ENCODE peak calls at places on chromosomes 16 and 17, in five cellular contexts. H is CD8-positive, alpha-beta T cell; I is thoracic aorta; M is dorsolateral prefrontal cortex; Z is lower leg skin. N is an unnamed sample.

GRCh38 chr16:67499159-67499558 is 15.8 kb upstream of the AGRP start:
- DNase-seq in H (no peak), I (no peak), M (no peak), Z (no peak), N (no peak)

GRCh38 chr17:73189417-73190099 is 3.3 kb upstream of the COG1 start:
- DNase-seq in H (no peak), I (no peak), M (peak), Z (no peak), N (no peak)

GRCh38 chr17:62923515-62924150 is 42.4 kb upstream of the TANC2 start:
- DNase-seq in H (no peak), I (no peak), M (no peak), Z (peak), N (no peak)

GRCh38 chr16:29702307-29702706 is 23.3 kb downstream of the QPRT start:
- DNase-seq in H (peak), I (no peak), M (no peak), Z (no peak), N (no peak)

GRCh38 chr17:561118-561517 is 153.5 kb downstream of the VPS53 start:
- DNase-seq in H (no peak), I (no peak), M (no peak), Z (no peak), N (no peak)

GRCh38 chr16:84795338-84796053 is 24.3 kb upstream of the CRISPLD2 start:
- DNase-seq in H (no peak), I (peak), M (no peak), Z (peak), N (peak)

GRCh38 chr16:55056585-55057520 is 126.2 kb downstream of the IRX5 start:
- DNase-seq in H (no peak), I (no peak), M (no peak), Z (peak), N (no peak)

GRCh38 chr16:88077328-88078108 is 126.3 kb downstream of the BANP start:
- DNase-seq in H (no peak), I (no peak), M (no peak), Z (no peak), N (no peak)

GRCh38 chr16:69613283-69614154 is 47.8 kb downstream of the NFAT5 start:
- DNase-seq in H (no peak), I (no peak), M (no peak), Z (no peak), N (peak)

GRCh38 chr17:72193395-72194106 is 72.7 kb downstream of the SOX9 start:
- DNase-seq in H (no peak), I (no peak), M (no peak), Z (peak), N (peak)

DNA sequence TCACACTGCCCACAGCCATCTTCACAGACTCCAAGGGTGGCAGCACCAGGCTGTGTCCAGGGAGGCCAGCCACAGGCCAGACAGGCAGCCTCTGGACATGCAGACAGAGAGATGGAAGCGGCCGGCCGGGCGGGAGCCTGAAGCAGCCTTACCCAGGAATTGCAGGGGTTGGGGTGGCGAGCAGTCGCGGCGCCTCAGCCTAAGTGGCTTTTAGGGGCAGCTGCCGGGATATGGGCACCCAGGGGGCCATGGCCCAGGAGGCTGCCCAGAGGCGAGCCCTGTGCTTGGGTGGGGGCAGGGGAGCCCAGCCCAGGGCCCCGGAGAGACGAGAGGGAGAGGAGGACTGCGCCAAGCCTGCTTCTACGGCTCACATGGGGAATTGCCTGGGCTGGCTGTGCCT is 1.5 kb upstream of the NHERF2 start:
- DNase-seq in H (no peak), I (no peak), M (no peak), Z (no peak), N (no peak)
- H3K4me3 ChIP-seq in H (no peak), I (no peak), M (no peak), Z (no peak), N (no peak)

DNA sequence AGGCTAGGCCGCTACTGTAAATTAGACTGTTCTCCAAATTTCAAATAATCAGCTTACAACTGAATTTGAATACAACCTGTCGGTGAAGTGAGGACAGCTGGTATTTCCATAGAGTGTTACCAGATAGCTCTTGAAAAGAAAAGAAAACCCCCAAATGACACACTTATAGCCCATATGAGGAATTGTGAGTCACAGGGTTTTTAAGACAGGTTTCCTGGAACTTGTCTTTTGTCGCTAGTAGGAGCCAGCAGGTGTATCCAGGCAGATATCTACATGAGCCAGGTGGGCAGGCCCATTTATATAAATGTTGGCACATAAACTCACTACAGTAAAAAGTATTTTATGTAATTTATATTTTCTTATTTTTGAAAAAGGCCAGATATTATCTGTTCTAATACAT is 24.0 kb downstream of the TNRC6A start:
- DNase-seq in H (no peak), I (no peak), M (no peak), Z (no peak), N (no peak)
- TF ChIP-seq CTCF in H (no peak), I (no peak), M (no peak), Z (no peak), N (no peak)

GRCh38 chr16:5838071-5838470 is 740.5 kb upstream of the EEF2KMT start:
- DNase-seq in H (no peak), I (no peak), M (no peak), Z (no peak), N (no peak)
- H3K4me3 ChIP-seq in H (no peak), I (no peak), M (no peak), Z (no peak), N (no peak)

DNA sequence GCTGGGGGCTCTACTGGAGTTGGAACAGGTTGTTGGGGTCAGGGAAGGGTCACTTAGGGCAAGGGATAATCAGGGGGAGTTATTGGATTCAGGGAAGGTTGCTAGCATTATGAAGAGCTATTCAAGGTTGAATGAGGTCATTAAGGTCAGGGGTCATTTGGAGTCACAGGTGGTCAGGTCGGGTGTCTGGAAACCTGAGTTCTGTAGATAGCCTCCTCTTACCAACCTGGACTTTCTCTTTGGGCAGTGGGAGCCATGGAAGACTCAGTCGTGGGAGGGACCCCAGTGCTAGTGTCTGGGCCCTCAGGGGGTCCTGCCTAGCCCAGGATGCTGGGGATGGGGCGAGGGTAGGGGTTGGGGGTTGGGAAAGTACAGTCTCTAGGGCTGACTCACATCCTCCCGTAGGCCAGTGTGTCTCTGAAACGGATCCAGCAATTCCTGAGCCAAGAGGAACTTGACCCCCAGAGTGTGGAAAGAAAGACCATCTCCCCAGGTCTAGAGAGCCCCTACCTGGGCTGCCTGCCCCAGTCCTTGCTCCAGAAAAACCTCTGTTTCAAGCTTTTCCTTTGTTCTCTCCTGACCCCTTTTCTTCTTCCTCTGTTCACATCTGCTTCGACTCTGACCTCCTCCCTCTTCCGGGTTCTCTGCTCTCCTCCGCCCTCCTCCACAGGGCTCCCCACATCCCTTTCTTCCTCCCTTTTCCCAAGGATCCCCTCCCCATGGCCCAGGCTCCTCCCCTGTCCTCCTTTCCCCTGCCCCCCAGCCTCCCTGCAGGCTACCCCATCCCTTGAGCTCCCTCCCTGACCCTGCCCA is 33.5 kb downstream of the ABCC3 start:
- DNase-seq in H (no peak), I (no peak), M (no peak), Z (no peak), N (no peak)
- TF ChIP-seq CTCF in H (no peak), I (no peak), M (no peak), Z (no peak), N (no peak)

DNA sequence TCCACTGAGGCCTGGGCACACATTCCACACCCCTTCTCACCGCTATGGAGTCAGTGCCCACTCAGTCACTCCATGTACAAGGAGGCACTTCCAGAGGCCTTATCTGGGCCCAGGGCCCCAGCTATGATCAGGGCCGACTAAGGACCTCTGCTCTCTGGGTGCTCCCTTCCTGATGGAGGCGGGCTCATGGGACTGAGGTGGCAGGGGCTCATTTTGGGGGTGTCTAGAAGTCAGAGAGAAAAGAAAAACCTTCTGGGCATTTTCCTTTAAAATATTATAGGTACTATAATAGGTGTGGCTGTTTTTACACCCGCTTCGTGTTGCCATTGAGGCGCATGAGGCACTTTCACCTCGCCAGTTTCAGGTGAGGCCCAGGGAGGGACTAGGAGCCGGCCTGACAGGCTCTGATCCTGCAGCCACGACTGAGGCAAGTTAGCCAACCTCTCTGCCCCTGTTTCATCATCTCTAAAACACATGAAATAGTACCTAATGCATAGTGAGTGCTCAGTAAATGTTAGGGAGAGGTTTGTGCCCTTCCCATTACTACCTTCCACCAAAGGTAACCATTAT is 14.4 kb downstream of the B9D1 start:
- DNase-seq in H (no peak), I (no peak), M (no peak), Z (peak), N (no peak)
- H3K4me3 ChIP-seq in H (no peak), I (no peak), M (no peak), Z (no peak), N (no peak)

GRCh38 chr16:3097266-3097665 is 1.8 kb downstream of the ZSCAN10 start:
- DNase-seq in H (no peak), I (no peak), M (no peak), Z (no peak), N (no peak)

GRCh38 chr16:3094289-3095027 is 4.6 kb downstream of the ZSCAN10 start:
- DNase-seq in H (peak), I (no peak), M (no peak), Z (no peak), N (no peak)

GRCh38 chr16:3096362-3096761 is 2.7 kb downstream of the ZSCAN10 start:
- DNase-seq in H (no peak), I (no peak), M (no peak), Z (no peak), N (no peak)

GRCh38 chr16:3098459-3099394 is at the start of gene ZSCAN10:
- DNase-seq in H (no peak), I (no peak), M (no peak), Z (no peak), N (no peak)

DNA sequence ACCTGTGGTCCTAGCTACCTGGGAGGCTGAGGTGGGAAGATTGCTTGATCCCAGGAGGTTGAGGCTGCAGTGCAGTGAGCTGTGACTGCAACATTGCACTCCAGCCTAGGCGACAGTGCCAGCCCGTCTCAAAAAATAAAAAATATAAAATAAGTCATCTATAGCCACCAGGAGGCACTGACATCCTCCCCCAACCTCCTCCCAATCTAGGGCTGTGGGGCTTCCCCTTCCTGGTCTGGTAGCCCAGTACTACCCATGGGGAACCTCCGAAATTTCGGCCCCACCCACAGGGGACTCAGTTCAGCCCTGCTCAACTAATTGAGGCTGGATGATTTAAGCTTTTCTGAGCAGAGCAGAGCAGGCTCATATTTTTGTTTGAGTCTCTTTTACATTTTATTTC is 3.2 kb downstream of the ZSCAN10 start:
- DNase-seq in H (peak), I (no peak), M (no peak), Z (no peak), N (no peak)
- TF ChIP-seq CTCF in H (peak), I (no peak), M (no peak), Z (no peak), N (peak)

GRCh38 chr17:47708312-47708863 is 14.4 kb downstream of the TBKBP1 start:
- DNase-seq in H (no peak), I (no peak), M (no peak), Z (no peak), N (no peak)
- H3K4me3 ChIP-seq in H (no peak), I (peak), M (peak), Z (no peak), N (no peak)

GRCh38 chr16:27500801-27501200 is 48.9 kb downstream of the GTF3C1 start:
- DNase-seq in H (no peak), I (no peak), M (no peak), Z (no peak), N (no peak)
- TF ChIP-seq CTCF in H (no peak), I (no peak), M (no peak), Z (no peak), N (no peak)

GRCh38 chr17:57406981-57407286 is 150.6 kb downstream of the MSI2 start:
- DNase-seq in H (no peak), I (no peak), M (no peak), Z (no peak), N (no peak)
- H3K4me3 ChIP-seq in H (no peak), I (no peak), M (peak), Z (no peak), N (no peak)

N was measured in AG09309.